ENCODE peak calls at places on chromosomes 2 and 18, in seven cellular contexts. One of them, this sample, is unnamed.

GRCh38 chr2:3102915-3103569 is 274.6 kb downstream of the EIPR1 start:
- DNase-seq in NT2/D1: no peak
- DNase-seq in colonic mucosa: peak; percentile 11
- DNase-seq in aorta: no peak
- DNase-seq in lower lobe of right lung: no peak
- DNase-seq in Peyer's patch: no peak
- DNase-seq in CD8-positive, alpha-beta T cell: no peak
- DNase-seq in this sample: no peak

GRCh38 chr18:47858607-47859006 is 71.9 kb downstream of the SMAD2 start:
- DNase-seq in NT2/D1: no peak
- DNase-seq in colonic mucosa: no peak
- DNase-seq in aorta: no peak
- DNase-seq in lower lobe of right lung: no peak
- DNase-seq in Peyer's patch: no peak
- DNase-seq in CD8-positive, alpha-beta T cell: no peak
- DNase-seq in this sample: no peak

GRCh38 chr2:144505245-144505801 is 14.6 kb downstream of the ZEB2 start:
- DNase-seq in NT2/D1: no peak
- DNase-seq in colonic mucosa: no peak
- DNase-seq in aorta: no peak
- DNase-seq in lower lobe of right lung: no peak
- DNase-seq in Peyer's patch: no peak
- DNase-seq in CD8-positive, alpha-beta T cell: no peak
- DNase-seq in this sample: no peak

GRCh38 chr18:65215865-65216466 is 534.8 kb upstream of the CDH7 start:
- DNase-seq in NT2/D1: no peak
- DNase-seq in colonic mucosa: no peak
- DNase-seq in aorta: no peak
- DNase-seq in lower lobe of right lung: no peak
- DNase-seq in Peyer's patch: no peak
- DNase-seq in CD8-positive, alpha-beta T cell: no peak
- DNase-seq in this sample: no peak

GRCh38 chr2:109438773-109439191 is 175.0 kb downstream of the SEPTIN10 start:
- DNase-seq in NT2/D1: no peak
- DNase-seq in colonic mucosa: no peak
- DNase-seq in aorta: peak; percentile 83
- DNase-seq in lower lobe of right lung: no peak
- DNase-seq in Peyer's patch: no peak
- DNase-seq in CD8-positive, alpha-beta T cell: no peak
- DNase-seq in this sample: peak; percentile 80

GRCh38 chr18:1048048-1048447 is 143.4 kb downstream of the ADCYAP1 start:
- DNase-seq in NT2/D1: no peak
- DNase-seq in colonic mucosa: no peak
- DNase-seq in aorta: no peak
- DNase-seq in lower lobe of right lung: no peak
- DNase-seq in Peyer's patch: no peak
- DNase-seq in CD8-positive, alpha-beta T cell: no peak
- DNase-seq in this sample: no peak

GRCh38 chr2:69559696-69560482 is 83.7 kb downstream of the AAK1 start:
- DNase-seq in NT2/D1: peak; percentile 60
- DNase-seq in colonic mucosa: peak; percentile 56
- DNase-seq in aorta: no peak
- DNase-seq in lower lobe of right lung: no peak
- DNase-seq in Peyer's patch: no peak
- DNase-seq in CD8-positive, alpha-beta T cell: no peak
- DNase-seq in this sample: no peak

GRCh38 chr18:77132369-77133050 is at the start of gene MBP:
- DNase-seq in NT2/D1: no peak
- DNase-seq in colonic mucosa: peak; percentile 90
- DNase-seq in aorta: peak; percentile 84
- DNase-seq in lower lobe of right lung: peak; percentile 91
- DNase-seq in Peyer's patch: peak; percentile 95
- DNase-seq in CD8-positive, alpha-beta T cell: peak; percentile 40
- DNase-seq in this sample: peak; percentile 64

GRCh38 chr2:27663160-27663462 is 303 bp downstream of the SUPT7L start:
- DNase-seq in NT2/D1: no peak
- DNase-seq in colonic mucosa: no peak
- DNase-seq in aorta: peak; percentile 85
- DNase-seq in lower lobe of right lung: peak; percentile 85
- DNase-seq in Peyer's patch: no peak
- DNase-seq in CD8-positive, alpha-beta T cell: no peak
- DNase-seq in this sample: peak; percentile 78

GRCh38 chr2:189300917-189301316 is 121.4 kb upstream of the COL5A2 start:
- DNase-seq in NT2/D1: no peak
- DNase-seq in colonic mucosa: no peak
- DNase-seq in aorta: no peak
- DNase-seq in lower lobe of right lung: no peak
- DNase-seq in Peyer's patch: peak; percentile 48
- DNase-seq in CD8-positive, alpha-beta T cell: no peak
- DNase-seq in this sample: no peak

GRCh38 chr2:9556121-9556869 is 665 bp upstream of the ADAM17 start:
- DNase-seq in NT2/D1: no peak
- DNase-seq in colonic mucosa: no peak
- DNase-seq in aorta: no peak
- DNase-seq in lower lobe of right lung: no peak
- DNase-seq in Peyer's patch: no peak
- DNase-seq in CD8-positive, alpha-beta T cell: peak; percentile 1
- DNase-seq in this sample: no peak

GRCh38 chr2:40851661-40852060 is 399.8 kb upstream of the SLC8A1 start:
- DNase-seq in NT2/D1: no peak
- DNase-seq in colonic mucosa: no peak
- DNase-seq in aorta: no peak
- DNase-seq in lower lobe of right lung: no peak
- DNase-seq in Peyer's patch: no peak
- DNase-seq in CD8-positive, alpha-beta T cell: no peak
- DNase-seq in this sample: no peak

GRCh38 chr18:76395609-76396008 is 99.4 kb downstream of the ZNF516 start:
- DNase-seq in NT2/D1: no peak
- DNase-seq in colonic mucosa: no peak
- DNase-seq in aorta: no peak
- DNase-seq in lower lobe of right lung: no peak
- DNase-seq in Peyer's patch: peak; percentile 44
- DNase-seq in CD8-positive, alpha-beta T cell: no peak
- DNase-seq in this sample: no peak

GRCh38 chr2:211598238-211598637 is 940.4 kb downstream of the ERBB4 start:
- DNase-seq in NT2/D1: no peak
- DNase-seq in colonic mucosa: no peak
- DNase-seq in aorta: no peak
- DNase-seq in lower lobe of right lung: no peak
- DNase-seq in Peyer's patch: no peak
- DNase-seq in CD8-positive, alpha-beta T cell: no peak
- DNase-seq in this sample: no peak

GRCh38 chr2:118786691-118787090 is 60.8 kb downstream of the EN1 start:
- DNase-seq in NT2/D1: no peak
- DNase-seq in colonic mucosa: no peak
- DNase-seq in aorta: no peak
- DNase-seq in lower lobe of right lung: no peak
- DNase-seq in Peyer's patch: no peak
- DNase-seq in CD8-positive, alpha-beta T cell: no peak
- DNase-seq in this sample: no peak

GRCh38 chr2:234033174-234033573 is 17.3 kb upstream of the SPP2 start:
- DNase-seq in NT2/D1: no peak
- DNase-seq in colonic mucosa: no peak
- DNase-seq in aorta: no peak
- DNase-seq in lower lobe of right lung: no peak
- DNase-seq in Peyer's patch: no peak
- DNase-seq in CD8-positive, alpha-beta T cell: no peak
- DNase-seq in this sample: no peak

GRCh38 chr2:221018262-221018661 is 553.8 kb downstream of the EPHA4 start:
- DNase-seq in NT2/D1: no peak
- DNase-seq in colonic mucosa: no peak
- DNase-seq in aorta: no peak
- DNase-seq in lower lobe of right lung: no peak
- DNase-seq in Peyer's patch: no peak
- DNase-seq in CD8-positive, alpha-beta T cell: no peak
- DNase-seq in this sample: no peak

GRCh38 chr18:79476918-79477685 is 81.4 kb downstream of the NFATC1 start:
- DNase-seq in NT2/D1: no peak
- DNase-seq in colonic mucosa: no peak
- DNase-seq in aorta: no peak
- DNase-seq in lower lobe of right lung: no peak
- DNase-seq in Peyer's patch: no peak
- DNase-seq in CD8-positive, alpha-beta T cell: no peak
- DNase-seq in this sample: no peak

GRCh38 chr2:25032901-25033300 is 9.0 kb upstream of the EFR3B start:
- DNase-seq in NT2/D1: no peak
- DNase-seq in colonic mucosa: no peak
- DNase-seq in aorta: no peak
- DNase-seq in lower lobe of right lung: no peak
- DNase-seq in Peyer's patch: no peak
- DNase-seq in CD8-positive, alpha-beta T cell: no peak
- DNase-seq in this sample: peak; percentile 53

GRCh38 chr2:109331864-109332848 is 203.2 kb downstream of the SH3RF3 start:
- DNase-seq in NT2/D1: peak; percentile 43
- DNase-seq in colonic mucosa: peak; percentile 45
- DNase-seq in aorta: peak; percentile 86
- DNase-seq in lower lobe of right lung: peak; percentile 86
- DNase-seq in Peyer's patch: peak; percentile 72
- DNase-seq in CD8-positive, alpha-beta T cell: no peak
- DNase-seq in this sample: peak; percentile 70

GRCh38 chr2:893311-893710 is 57.3 kb upstream of the SNTG2 start:
- DNase-seq in NT2/D1: peak; percentile 90
- DNase-seq in colonic mucosa: peak; percentile 49
- DNase-seq in aorta: no peak
- DNase-seq in lower lobe of right lung: no peak
- DNase-seq in Peyer's patch: no peak
- DNase-seq in CD8-positive, alpha-beta T cell: no peak
- DNase-seq in this sample: no peak

DNA sequence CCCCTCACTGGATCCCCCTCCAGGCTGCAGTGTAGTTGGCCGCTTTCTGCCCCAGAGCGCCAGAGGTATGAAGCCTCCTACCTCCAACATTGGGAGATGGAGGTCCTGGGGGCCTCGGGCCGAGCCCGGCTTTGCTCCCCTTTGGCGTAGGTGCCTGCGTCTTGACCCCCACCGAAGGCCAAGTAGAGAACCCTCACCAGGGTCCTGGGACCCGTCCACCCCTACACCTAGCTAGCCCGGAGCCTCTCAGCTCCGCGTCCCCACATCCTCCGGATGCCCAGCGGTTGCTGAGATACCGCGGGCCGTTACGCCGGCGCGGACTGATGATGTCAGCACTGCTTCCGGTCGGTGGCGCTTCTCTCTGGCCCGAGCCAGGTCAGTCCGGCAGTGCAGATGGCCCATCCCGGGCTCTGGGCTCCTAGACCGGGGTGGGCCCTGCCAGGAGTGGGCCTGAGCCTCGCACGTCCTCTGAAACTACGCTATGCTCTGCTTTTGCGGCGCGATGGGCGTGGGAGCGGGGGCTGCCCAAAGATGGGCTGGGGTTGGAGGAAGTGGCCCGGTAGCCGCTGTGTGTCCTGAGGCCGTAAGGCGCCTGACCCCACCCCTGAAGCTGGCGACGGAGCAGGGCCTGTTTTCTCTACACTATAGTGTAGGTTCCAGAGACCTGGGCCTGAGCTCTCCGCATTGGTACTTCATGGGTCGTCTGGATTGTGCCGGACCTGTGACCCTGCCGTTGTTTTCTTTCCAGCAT is at the start of the genes GLB1L and STK16:
- DNase-seq in NT2/D1: peak; percentile 90
- DNase-seq in colonic mucosa: peak; percentile 96
- DNase-seq in aorta: peak; percentile 97
- DNase-seq in lower lobe of right lung: peak; percentile 97
- DNase-seq in Peyer's patch: peak; percentile 98
- DNase-seq in CD8-positive, alpha-beta T cell: peak; percentile 67
- DNase-seq in this sample: peak; percentile 91
- H3K4me1 ChIP-seq in NT2/D1: peaks cover 14% of the 10 kb centered on the region
- H3K4me1 ChIP-seq in colonic mucosa: peaks cover 28% of the 10 kb centered on the region
- H3K4me1 ChIP-seq in aorta: no peaks in the 10 kb centered on the region
- H3K4me1 ChIP-seq in lower lobe of right lung: peaks cover 57% of the 10 kb centered on the region
- H3K4me1 ChIP-seq in Peyer's patch: peaks cover 42% of the 10 kb centered on the region
- H3K4me1 ChIP-seq in CD8-positive, alpha-beta T cell: peaks cover 58% of the 10 kb centered on the region
- H3K4me1 ChIP-seq in this sample: peaks cover 43% of the 10 kb centered on the region

DNA sequence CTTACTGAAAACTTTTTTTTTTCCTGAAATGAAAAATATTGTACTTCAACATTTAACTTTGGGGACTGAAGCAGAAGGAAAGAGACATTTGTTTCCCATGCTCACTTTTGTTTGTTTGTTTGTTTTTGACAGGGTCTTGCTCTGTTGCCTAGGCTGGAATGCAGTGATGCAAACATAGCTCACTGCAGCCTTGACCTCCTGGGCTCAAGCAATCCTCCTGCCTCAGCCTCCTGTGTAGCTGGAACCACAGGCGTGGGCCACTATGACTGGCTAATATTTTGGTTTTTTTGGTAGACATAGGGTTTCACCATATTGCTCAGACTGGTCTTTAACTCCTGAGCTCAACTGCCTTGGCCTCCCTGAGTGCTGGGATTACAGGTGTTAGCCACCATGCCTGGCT is 70.9 kb upstream of the SPTBN1 start:
- DNase-seq in NT2/D1: no peak
- DNase-seq in colonic mucosa: no peak
- DNase-seq in aorta: no peak
- DNase-seq in lower lobe of right lung: no peak
- DNase-seq in Peyer's patch: no peak
- DNase-seq in CD8-positive, alpha-beta T cell: no peak
- DNase-seq in this sample: no peak
- H3K4me1 ChIP-seq in NT2/D1: no peaks in the 10 kb centered on the region
- H3K4me1 ChIP-seq in colonic mucosa: no peaks in the 10 kb centered on the region
- H3K4me1 ChIP-seq in aorta: no peaks in the 10 kb centered on the region
- H3K4me1 ChIP-seq in lower lobe of right lung: peaks cover 14% of the 10 kb centered on the region
- H3K4me1 ChIP-seq in Peyer's patch: no peaks in the 10 kb centered on the region
- H3K4me1 ChIP-seq in CD8-positive, alpha-beta T cell: no peaks in the 10 kb centered on the region
- H3K4me1 ChIP-seq in this sample: peaks cover 20% of the 10 kb centered on the region

GRCh38 chr2:160917850-160918249 is 242.4 kb upstream of the TANK start:
- DNase-seq in NT2/D1: no peak
- DNase-seq in colonic mucosa: no peak
- DNase-seq in aorta: no peak
- DNase-seq in lower lobe of right lung: no peak
- DNase-seq in Peyer's patch: no peak
- DNase-seq in CD8-positive, alpha-beta T cell: no peak
- DNase-seq in this sample: no peak

GRCh38 chr2:160920061-160920460 is 240.2 kb upstream of the TANK start:
- DNase-seq in NT2/D1: no peak
- DNase-seq in colonic mucosa: no peak
- DNase-seq in aorta: no peak
- DNase-seq in lower lobe of right lung: no peak
- DNase-seq in Peyer's patch: no peak
- DNase-seq in CD8-positive, alpha-beta T cell: no peak
- DNase-seq in this sample: no peak

GRCh38 chr2:160918909-160919503 is 241.2 kb upstream of the TANK start:
- DNase-seq in NT2/D1: peak; percentile 54
- DNase-seq in colonic mucosa: peak; percentile 31
- DNase-seq in aorta: peak; percentile 65
- DNase-seq in lower lobe of right lung: peak; percentile 83
- DNase-seq in Peyer's patch: peak; percentile 67
- DNase-seq in CD8-positive, alpha-beta T cell: no peak
- DNase-seq in this sample: no peak

GRCh38 chr2:160921401-160921964 is 238.7 kb upstream of the TANK start:
- DNase-seq in NT2/D1: no peak
- DNase-seq in colonic mucosa: no peak
- DNase-seq in aorta: no peak
- DNase-seq in lower lobe of right lung: no peak
- DNase-seq in Peyer's patch: no peak
- DNase-seq in CD8-positive, alpha-beta T cell: no peak
- DNase-seq in this sample: no peak

GRCh38 chr2:160920791-160921303 is 239.4 kb upstream of the TANK start:
- DNase-seq in NT2/D1: no peak
- DNase-seq in colonic mucosa: no peak
- DNase-seq in aorta: peak; percentile 66
- DNase-seq in lower lobe of right lung: no peak
- DNase-seq in Peyer's patch: no peak
- DNase-seq in CD8-positive, alpha-beta T cell: no peak
- DNase-seq in this sample: peak; percentile 16
- H3K4me1 ChIP-seq in NT2/D1: no peaks in the 10 kb centered on the region
- H3K4me1 ChIP-seq in colonic mucosa: no peaks in the 10 kb centered on the region
- H3K4me1 ChIP-seq in aorta: peaks cover 5% of the 10 kb centered on the region
- H3K4me1 ChIP-seq in lower lobe of right lung: peaks cover 7% of the 10 kb centered on the region
- H3K4me1 ChIP-seq in Peyer's patch: no peaks in the 10 kb centered on the region
- H3K4me1 ChIP-seq in CD8-positive, alpha-beta T cell: no peaks in the 10 kb centered on the region
- H3K4me1 ChIP-seq in this sample: peaks cover 14% of the 10 kb centered on the region

GRCh38 chr2:128306081-128306930 is 12.4 kb downstream of the HS6ST1 start:
- DNase-seq in NT2/D1: no peak
- DNase-seq in colonic mucosa: peak; percentile 58
- DNase-seq in aorta: peak; percentile 63
- DNase-seq in lower lobe of right lung: peak; percentile 58
- DNase-seq in Peyer's patch: peak; percentile 77
- DNase-seq in CD8-positive, alpha-beta T cell: no peak
- DNase-seq in this sample: no peak
- H3K4me1 ChIP-seq in NT2/D1: peaks cover 55% of the 10 kb centered on the region
- H3K4me1 ChIP-seq in colonic mucosa: peaks cover 12% of the 10 kb centered on the region
- H3K4me1 ChIP-seq in aorta: no peaks in the 10 kb centered on the region
- H3K4me1 ChIP-seq in lower lobe of right lung: peaks cover 80% of the 10 kb centered on the region
- H3K4me1 ChIP-seq in Peyer's patch: peaks cover 5% of the 10 kb centered on the region
- H3K4me1 ChIP-seq in CD8-positive, alpha-beta T cell: no peaks in the 10 kb centered on the region
- H3K4me1 ChIP-seq in this sample: peaks cover 78% of the 10 kb centered on the region